ENCODE peak calls at places on chromosomes 2 and 18, in five cellular contexts. A is A549, F is IMR-90, J is K562, K is GM12878. R is an unnamed sample.

GRCh38 chr18:3466051-3466450 is 16.1 kb downstream of the TGIF1 start:
- DNase-seq in A (no peak), F (peak; percentile 90), J (peak; percentile 45), K (no peak), R (no peak)

GRCh38 chr2:16181062-16181740 is 240.9 kb downstream of the MYCN start:
- DNase-seq in A (no peak), F (no peak), J (no peak), K (no peak), R (peak; percentile 39)

GRCh38 chr2:75592028-75592427 is 31.3 kb upstream of the EVA1A start:
- DNase-seq in A (no peak), F (peak; percentile 76), J (no peak), K (no peak), R (no peak)

GRCh38 chr2:105521176-105521575 is 122.3 kb upstream of the FHL2 start:
- DNase-seq in A (peak; percentile 18), F (peak; percentile 15), J (peak; percentile 18), K (no peak), R (peak; percentile 46)

GRCh38 chr18:36095936-36096519 is 28.7 kb upstream of the RPRD1A start:
- DNase-seq in A (peak; percentile 10), F (peak; percentile 85), J (peak; percentile 74), K (no peak), R (peak; percentile 53)

GRCh38 chr2:152790883-152791282 is 72.5 kb downstream of the ARL6IP6 start:
- DNase-seq in A (no peak), F (no peak), J (no peak), K (no peak), R (no peak)

GRCh38 chr2:119820275-119820674 is 60.6 kb downstream of the PTPN4 start:
- DNase-seq in A (no peak), F (peak; percentile 82), J (no peak), K (no peak), R (peak; percentile 14)

GRCh38 chr2:95525294-95526035 is 40.9 kb upstream of the TRIM43B start:
- DNase-seq in A (no peak), F (no peak), J (no peak), K (no peak), R (peak; percentile 11)

GRCh38 chr2:141468746-141469145 is 662.1 kb downstream of the LRP1B start:
- DNase-seq in A (no peak), F (no peak), J (no peak), K (no peak), R (no peak)

GRCh38 chr2:225584821-225585220 is 185.3 kb downstream of the NYAP2 start:
- DNase-seq in A (peak; percentile 2), F (no peak), J (no peak), K (no peak), R (peak; percentile 53)

GRCh38 chr2:73832905-73833304 is 4.1 kb downstream of the STAMBP start:
- DNase-seq in A (no peak), F (peak; percentile 53), J (peak; percentile 32), K (no peak), R (no peak)

GRCh38 chr2:240893363-240893828 is 2.6 kb downstream of the MAB21L4 start:
- DNase-seq in A (no peak), F (peak; percentile 36), J (no peak), K (no peak), R (no peak)

GRCh38 chr2:121648206-121648605 is 1.1 kb downstream of the CLASP1 start:
- DNase-seq in A (no peak), F (peak; percentile 43), J (no peak), K (no peak), R (no peak)

GRCh38 chr2:62382757-62383156 is 123.2 kb downstream of the TMEM17 start:
- DNase-seq in A (no peak), F (peak; percentile 10), J (no peak), K (no peak), R (no peak)

GRCh38 chr2:16357188-16357587 is 308.4 kb downstream of the CYRIA start:
- DNase-seq in A (no peak), F (no peak), J (no peak), K (no peak), R (no peak)

GRCh38 chr2:95016616-95017307 is 8.7 kb upstream of the MAL start:
- DNase-seq in A (no peak), F (no peak), J (no peak), K (no peak), R (no peak)

GRCh38 chr18:8471373-8471772 is 137.9 kb upstream of the RAB12 start:
- DNase-seq in A (no peak), F (no peak), J (no peak), K (no peak), R (no peak)

DNA sequence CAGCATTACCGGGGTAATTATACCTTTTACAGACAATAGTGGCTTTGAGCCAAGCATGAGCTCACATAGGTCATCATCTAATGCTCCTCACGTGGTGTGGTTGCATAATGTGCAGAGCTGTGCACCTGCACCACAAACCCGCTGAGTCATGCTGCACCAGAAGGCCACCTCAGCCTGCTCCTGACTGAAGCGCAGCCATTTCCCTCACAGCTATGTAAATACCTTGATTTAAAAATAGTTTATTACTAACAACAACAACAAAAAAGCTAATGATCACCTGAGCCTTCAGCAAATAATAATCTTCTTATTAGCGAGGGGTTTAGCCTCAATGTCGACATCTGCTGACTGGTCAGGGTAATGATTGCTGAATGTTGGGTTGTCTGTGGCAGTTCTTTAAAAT is 238.8 kb downstream of the MBD5 start:
- DNase-seq in A (no peak), F (peak; percentile 40), J (peak; percentile 15), K (no peak), R (no peak)
- TF ChIP-seq RCOR1 in A (no peak), F (no peak), J (no peak), K (no peak), R (no peak)

DNA sequence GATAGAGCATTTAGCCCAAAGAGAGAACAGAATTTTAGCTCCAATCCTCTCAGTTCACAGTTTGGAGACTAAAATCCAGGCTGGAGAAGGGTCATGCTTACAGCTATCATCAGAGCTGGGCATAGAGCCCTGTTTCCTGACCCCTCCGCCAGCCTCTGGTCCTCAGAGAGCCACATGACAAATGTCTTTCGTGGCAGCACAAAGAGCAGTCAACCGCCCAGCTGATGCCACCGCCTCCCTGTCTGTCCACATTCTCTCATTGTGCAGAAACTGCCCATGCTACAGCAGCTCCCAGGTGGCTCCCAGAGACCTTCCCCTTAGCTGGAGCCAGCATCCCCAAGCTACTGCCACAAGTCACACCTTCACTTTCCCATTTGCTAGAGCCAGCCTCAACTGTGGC is 7.6 kb downstream of the KCNK3 start:
- DNase-seq in A (no peak), F (no peak), J (no peak), K (no peak), R (no peak)
- TF ChIP-seq RCOR1 in A (no peak), F (no peak), J (no peak), K (no peak), R (no peak)

DNA sequence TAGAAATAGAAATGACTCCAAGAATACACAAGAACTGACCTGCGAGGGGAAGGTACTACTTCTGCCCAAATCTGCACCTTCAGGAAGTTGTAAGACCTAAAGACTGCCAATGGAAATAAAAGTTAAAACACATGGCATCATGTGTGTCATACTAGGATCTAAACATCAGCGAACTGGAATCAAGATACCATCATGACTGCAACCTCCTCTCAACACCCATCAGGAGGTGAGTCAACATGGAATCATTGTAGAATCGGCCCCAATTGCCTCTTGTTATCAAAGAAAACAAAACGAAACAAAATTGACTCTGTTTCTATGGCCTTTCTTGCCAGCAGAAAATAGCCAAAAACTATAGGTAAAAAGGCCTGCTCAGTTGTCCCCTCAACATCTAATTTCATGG is 15.1 kb downstream of the RDH14 start:
- DNase-seq in A (no peak), F (peak; percentile 86), J (no peak), K (no peak), R (no peak)
- TF ChIP-seq RCOR1 in A (no peak), F (no peak), J (no peak), K (no peak), R (no peak)

DNA sequence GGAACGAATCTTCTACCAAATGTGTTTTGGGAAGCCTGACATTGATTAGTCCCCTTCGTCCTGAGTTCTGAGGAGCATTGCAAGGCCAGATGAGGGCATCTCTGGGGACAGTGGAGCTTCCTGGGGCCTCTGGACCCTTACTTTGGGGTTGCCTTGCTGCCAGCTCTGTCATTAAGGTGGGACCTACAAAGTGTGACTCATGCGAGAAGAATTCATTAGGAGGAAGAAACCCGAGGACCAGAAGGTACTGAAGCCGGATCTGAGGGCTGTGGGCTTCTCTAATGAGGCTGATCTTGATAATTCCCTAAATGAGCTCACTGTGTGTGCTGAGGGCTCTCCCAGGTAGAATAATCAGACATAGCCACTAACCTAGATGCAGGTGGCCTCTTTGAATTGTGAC is 700 bp upstream of the SCYGR2 start:
- DNase-seq in A (no peak), F (no peak), J (no peak), K (no peak), R (no peak)
- TF ChIP-seq RCOR1 in A (no peak), F (no peak), J (no peak), K (no peak), R (no peak)

GRCh38 chr2:27915874-27916273 is 25.3 kb downstream of the BABAM2 start:
- DNase-seq in A (no peak), F (peak; percentile 6), J (no peak), K (no peak), R (no peak)

GRCh38 chr2:27915191-27915590 is 24.7 kb downstream of the BABAM2 start:
- DNase-seq in A (no peak), F (no peak), J (no peak), K (no peak), R (no peak)

GRCh38 chr2:27914046-27914792 is 23.7 kb downstream of the BABAM2 start:
- DNase-seq in A (no peak), F (peak; percentile 25), J (no peak), K (no peak), R (no peak)

GRCh38 chr2:27914793-27915175 is 24.3 kb downstream of the BABAM2 start:
- DNase-seq in A (no peak), F (no peak), J (no peak), K (no peak), R (no peak)

DNA sequence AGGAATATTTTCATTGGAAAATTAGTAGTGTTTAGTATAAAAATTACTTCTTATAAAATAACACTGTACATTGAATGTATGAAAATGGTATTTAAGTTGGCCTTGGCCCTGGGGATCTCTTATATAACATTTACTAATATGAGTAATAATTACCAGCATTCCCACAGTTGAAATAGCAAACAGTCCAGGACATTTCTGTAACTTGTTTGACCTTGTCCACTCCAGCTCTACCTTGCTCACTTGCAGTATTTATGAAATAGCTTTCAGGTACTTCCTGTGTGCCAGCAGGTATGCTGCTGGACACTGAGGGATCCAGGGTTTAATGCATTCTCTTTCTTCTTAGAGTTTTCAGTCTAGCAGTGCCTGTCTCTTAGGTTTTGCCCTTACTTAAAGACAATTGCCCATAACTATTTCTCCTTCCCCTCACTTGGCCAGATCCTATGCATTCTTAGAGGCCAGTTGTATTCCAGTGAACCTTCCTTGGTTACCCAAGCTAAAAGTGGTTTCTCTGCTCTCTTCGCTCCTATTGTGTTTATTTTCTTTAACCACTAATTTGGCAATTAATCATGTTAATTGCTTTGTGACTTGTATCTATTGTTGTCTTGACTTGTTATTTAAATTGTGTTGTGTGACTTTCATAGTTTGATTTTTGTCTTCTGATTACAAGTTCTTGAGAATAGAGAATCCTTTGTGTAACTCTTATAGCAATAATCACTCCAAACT is 25.9 kb downstream of the BABAM2 start:
- DNase-seq in A (no peak), F (no peak), J (no peak), K (no peak), R (no peak)
- TF ChIP-seq RCOR1 in A (no peak), F (no peak), J (no peak), K (no peak), R (no peak)

R was measured in SK-N-SH.